ENCODE peak calls at places on chromosomes 2 and 18, in nine cellular contexts. One of them, this sample, is unnamed.

GRCh38 chr2:128633501-128633900 is 314.8 kb upstream of the HS6ST1 start:
- DNase-seq in mesothelial cell of epicardium: no peak
- DNase-seq in neural crest cell: no peak
- DNase-seq in fibroblast of pulmonary artery: peak; percentile 74
- DNase-seq in coronary artery: no peak
- DNase-seq in psoas muscle: no peak
- DNase-seq in nephron progenitor cell: no peak
- DNase-seq in kidney epithelial cell: no peak
- DNase-seq in heart left ventricle: no peak
- DNase-seq in this sample: no peak

GRCh38 chr18:26190506-26190905 is 35.7 kb upstream of the TAF4B start:
- DNase-seq in fibroblast of pulmonary artery: no peak
- DNase-seq in kidney epithelial cell: no peak
- DNase-seq in mesothelial cell of epicardium: no peak
- DNase-seq in heart left ventricle: no peak
- DNase-seq in psoas muscle: no peak
- DNase-seq in nephron progenitor cell: no peak
- DNase-seq in neural crest cell: no peak
- DNase-seq in coronary artery: no peak
- DNase-seq in this sample: peak; percentile 32

GRCh38 chr2:207133862-207134519 is 31.8 kb downstream of the KLF7 start:
- DNase-seq in coronary artery: peak; percentile 89
- DNase-seq in nephron progenitor cell: no peak
- DNase-seq in fibroblast of pulmonary artery: peak; percentile 98
- DNase-seq in kidney epithelial cell: peak; percentile 92
- DNase-seq in psoas muscle: peak; percentile 81
- DNase-seq in mesothelial cell of epicardium: no peak
- DNase-seq in heart left ventricle: peak; percentile 91
- DNase-seq in neural crest cell: no peak
- DNase-seq in this sample: no peak

GRCh38 chr2:68465081-68465916 is 1.8 kb downstream of the FBXO48 start:
- DNase-seq in coronary artery: no peak
- DNase-seq in heart left ventricle: no peak
- DNase-seq in neural crest cell: no peak
- DNase-seq in fibroblast of pulmonary artery: no peak
- DNase-seq in kidney epithelial cell: no peak
- DNase-seq in mesothelial cell of epicardium: no peak
- DNase-seq in psoas muscle: no peak
- DNase-seq in nephron progenitor cell: no peak
- DNase-seq in this sample: no peak

GRCh38 chr2:102910724-102911123 is 148.9 kb downstream of the TMEM182 start:
- DNase-seq in heart left ventricle: no peak
- DNase-seq in neural crest cell: no peak
- DNase-seq in mesothelial cell of epicardium: no peak
- DNase-seq in kidney epithelial cell: no peak
- DNase-seq in fibroblast of pulmonary artery: no peak
- DNase-seq in coronary artery: no peak
- DNase-seq in psoas muscle: no peak
- DNase-seq in nephron progenitor cell: no peak
- DNase-seq in this sample: no peak

GRCh38 chr18:67600181-67600631 is 83.7 kb upstream of the DSEL start:
- DNase-seq in heart left ventricle: no peak
- DNase-seq in neural crest cell: no peak
- DNase-seq in psoas muscle: no peak
- DNase-seq in nephron progenitor cell: peak; percentile 2
- DNase-seq in mesothelial cell of epicardium: no peak
- DNase-seq in fibroblast of pulmonary artery: peak; percentile 58
- DNase-seq in coronary artery: no peak
- DNase-seq in kidney epithelial cell: peak; percentile 93
- DNase-seq in this sample: no peak

GRCh38 chr18:9549405-9549804 is 65.0 kb downstream of the PPP4R1 start:
- DNase-seq in heart left ventricle: no peak
- DNase-seq in nephron progenitor cell: no peak
- DNase-seq in fibroblast of pulmonary artery: no peak
- DNase-seq in kidney epithelial cell: no peak
- DNase-seq in psoas muscle: no peak
- DNase-seq in coronary artery: no peak
- DNase-seq in neural crest cell: no peak
- DNase-seq in mesothelial cell of epicardium: no peak
- DNase-seq in this sample: no peak

GRCh38 chr2:12607971-12608370 is 108.8 kb upstream of the TRIB2 start:
- DNase-seq in mesothelial cell of epicardium: no peak
- DNase-seq in nephron progenitor cell: no peak
- DNase-seq in psoas muscle: no peak
- DNase-seq in fibroblast of pulmonary artery: no peak
- DNase-seq in heart left ventricle: no peak
- DNase-seq in coronary artery: no peak
- DNase-seq in kidney epithelial cell: peak; percentile 64
- DNase-seq in neural crest cell: no peak
- DNase-seq in this sample: no peak

GRCh38 chr18:56650944-56651770 is at the start of gene WDR7:
- DNase-seq in psoas muscle: peak; percentile 98
- DNase-seq in coronary artery: peak; percentile 99
- DNase-seq in neural crest cell: peak; percentile 90
- DNase-seq in kidney epithelial cell: peak; percentile 98
- DNase-seq in heart left ventricle: peak; percentile 98
- DNase-seq in fibroblast of pulmonary artery: peak; percentile 99
- DNase-seq in nephron progenitor cell: peak; percentile 96
- DNase-seq in mesothelial cell of epicardium: peak; percentile 88
- DNase-seq in this sample: peak; percentile 83

GRCh38 chr2:67268806-67269205 is 128.3 kb upstream of the ETAA1 start:
- DNase-seq in neural crest cell: no peak
- DNase-seq in heart left ventricle: no peak
- DNase-seq in psoas muscle: no peak
- DNase-seq in coronary artery: no peak
- DNase-seq in kidney epithelial cell: no peak
- DNase-seq in nephron progenitor cell: no peak
- DNase-seq in fibroblast of pulmonary artery: no peak
- DNase-seq in mesothelial cell of epicardium: no peak
- DNase-seq in this sample: no peak

GRCh38 chr2:212709287-212709686 is 170.7 kb upstream of the ERBB4 start:
- DNase-seq in coronary artery: no peak
- DNase-seq in nephron progenitor cell: no peak
- DNase-seq in heart left ventricle: no peak
- DNase-seq in psoas muscle: no peak
- DNase-seq in kidney epithelial cell: peak; percentile 67
- DNase-seq in neural crest cell: no peak
- DNase-seq in mesothelial cell of epicardium: no peak
- DNase-seq in fibroblast of pulmonary artery: no peak
- DNase-seq in this sample: no peak

GRCh38 chr18:75827781-75828274 is 400.3 kb upstream of the SMIM21 start:
- DNase-seq in heart left ventricle: no peak
- DNase-seq in psoas muscle: no peak
- DNase-seq in nephron progenitor cell: no peak
- DNase-seq in kidney epithelial cell: no peak
- DNase-seq in fibroblast of pulmonary artery: no peak
- DNase-seq in neural crest cell: no peak
- DNase-seq in mesothelial cell of epicardium: no peak
- DNase-seq in coronary artery: no peak
- DNase-seq in this sample: no peak

DNA sequence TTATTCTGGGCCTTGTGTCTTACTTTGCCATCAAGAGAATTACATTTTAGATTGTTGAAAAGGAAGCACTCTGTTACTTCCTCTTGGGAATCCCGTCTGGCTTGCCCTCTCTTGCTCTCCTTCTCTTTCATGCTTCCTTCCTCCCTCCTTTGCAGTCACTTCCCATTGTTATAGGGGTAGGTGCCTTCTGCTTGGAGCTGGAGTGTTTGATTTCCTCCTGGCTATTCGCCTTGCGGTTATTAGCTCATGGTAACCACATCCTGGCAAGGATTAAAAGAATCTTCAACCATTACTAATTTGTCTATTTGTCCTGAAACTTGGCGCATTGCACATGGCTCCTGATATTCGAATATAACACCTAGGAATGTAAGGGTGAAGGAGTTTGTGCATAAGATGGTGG is 115.0 kb downstream of the CERS6 start:
- DNase-seq in nephron progenitor cell: no peak
- DNase-seq in psoas muscle: no peak
- DNase-seq in kidney epithelial cell: no peak
- DNase-seq in neural crest cell: no peak
- DNase-seq in mesothelial cell of epicardium: no peak
- DNase-seq in fibroblast of pulmonary artery: peak; percentile 15
- DNase-seq in heart left ventricle: no peak
- DNase-seq in coronary artery: no peak
- DNase-seq in this sample: no peak
- TF ChIP-seq CTCF in nephron progenitor cell: no peak
- TF ChIP-seq CTCF in psoas muscle: no peak
- TF ChIP-seq CTCF in kidney epithelial cell: no peak
- TF ChIP-seq CTCF in neural crest cell: no peak
- TF ChIP-seq CTCF in mesothelial cell of epicardium: no peak
- TF ChIP-seq CTCF in fibroblast of pulmonary artery: no peak
- TF ChIP-seq CTCF in heart left ventricle: no peak
- TF ChIP-seq CTCF in coronary artery: no peak
- TF ChIP-seq CTCF in this sample: no peak

GRCh38 chr2:237702439-237703397 is 75.3 kb downstream of the LRRFIP1 start:
- DNase-seq in mesothelial cell of epicardium: no peak
- DNase-seq in neural crest cell: no peak
- DNase-seq in heart left ventricle: peak; percentile 61
- DNase-seq in fibroblast of pulmonary artery: peak; percentile 78
- DNase-seq in coronary artery: no peak
- DNase-seq in kidney epithelial cell: no peak
- DNase-seq in psoas muscle: peak; percentile 67
- DNase-seq in nephron progenitor cell: peak; percentile 37
- DNase-seq in this sample: no peak
- TF ChIP-seq CTCF in mesothelial cell of epicardium: no peak
- TF ChIP-seq CTCF in neural crest cell: no peak
- TF ChIP-seq CTCF in heart left ventricle: no peak
- TF ChIP-seq CTCF in fibroblast of pulmonary artery: peak; percentile 11
- TF ChIP-seq CTCF in coronary artery: no peak
- TF ChIP-seq CTCF in kidney epithelial cell: no peak
- TF ChIP-seq CTCF in psoas muscle: no peak
- TF ChIP-seq CTCF in nephron progenitor cell: no peak
- TF ChIP-seq CTCF in this sample: no peak

DNA sequence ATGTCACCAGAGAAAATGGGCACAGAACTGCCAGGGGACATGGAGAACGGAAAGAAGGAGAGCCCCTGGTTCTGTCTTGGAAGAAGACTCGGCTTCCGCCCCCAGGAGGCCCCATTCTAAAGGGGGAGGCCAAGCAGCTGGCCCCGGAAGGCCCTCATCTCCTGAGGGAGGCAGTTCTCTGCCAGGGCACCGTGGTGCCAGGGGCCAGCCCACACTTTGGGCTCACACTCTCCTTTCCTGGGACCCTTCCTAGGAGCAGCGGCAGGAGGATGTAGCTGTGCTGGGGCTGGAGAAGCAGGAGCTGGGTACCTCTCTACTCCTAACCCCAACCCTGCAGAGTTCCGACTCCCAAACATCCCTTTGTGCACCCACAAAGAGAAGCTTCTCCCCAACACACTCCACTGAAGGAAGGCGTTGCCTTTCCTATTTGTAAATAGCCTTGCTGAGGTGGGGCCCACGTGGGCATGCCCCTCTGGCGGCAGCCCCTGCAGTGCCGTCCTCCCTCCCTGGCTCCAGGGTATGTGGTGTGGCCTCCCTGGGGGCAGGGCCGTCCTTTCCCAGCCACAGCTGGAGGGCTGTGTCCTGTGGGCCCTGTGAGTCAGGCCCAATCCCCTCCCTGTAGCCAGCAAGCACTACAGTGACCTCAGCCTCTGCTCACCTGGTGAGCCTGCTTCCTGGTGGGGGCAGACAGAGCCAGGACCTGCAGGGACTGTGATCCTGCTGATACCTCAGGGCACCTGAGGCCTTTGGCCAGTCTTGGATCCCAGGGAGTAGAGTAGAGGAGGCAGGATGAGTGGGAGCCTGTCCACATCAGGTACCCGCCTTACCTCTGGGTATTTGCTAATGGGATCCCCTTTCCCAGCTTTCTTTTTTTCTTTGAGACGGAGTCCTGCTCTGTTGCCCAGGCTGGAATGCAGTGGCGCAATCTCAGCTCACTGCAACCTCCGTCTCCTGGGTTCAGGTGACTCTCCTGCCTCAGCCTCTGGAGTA is 26.6 kb downstream of the ZFP36L2 start:
- DNase-seq in kidney epithelial cell: no peak
- DNase-seq in heart left ventricle: no peak
- DNase-seq in psoas muscle: no peak
- DNase-seq in neural crest cell: no peak
- DNase-seq in nephron progenitor cell: no peak
- DNase-seq in coronary artery: no peak
- DNase-seq in fibroblast of pulmonary artery: no peak
- DNase-seq in mesothelial cell of epicardium: no peak
- DNase-seq in this sample: no peak
- TF ChIP-seq CTCF in kidney epithelial cell: no peak
- TF ChIP-seq CTCF in heart left ventricle: no peak
- TF ChIP-seq CTCF in psoas muscle: no peak
- TF ChIP-seq CTCF in neural crest cell: no peak
- TF ChIP-seq CTCF in nephron progenitor cell: no peak
- TF ChIP-seq CTCF in coronary artery: no peak
- TF ChIP-seq CTCF in fibroblast of pulmonary artery: no peak
- TF ChIP-seq CTCF in mesothelial cell of epicardium: no peak
- TF ChIP-seq CTCF in this sample: no peak

GRCh38 chr2:54256091-54256694 is at the start of gene TSPYL6:
- DNase-seq in coronary artery: no peak
- DNase-seq in mesothelial cell of epicardium: no peak
- DNase-seq in fibroblast of pulmonary artery: no peak
- DNase-seq in nephron progenitor cell: no peak
- DNase-seq in heart left ventricle: no peak
- DNase-seq in kidney epithelial cell: no peak
- DNase-seq in psoas muscle: no peak
- DNase-seq in neural crest cell: no peak
- DNase-seq in this sample: no peak

GRCh38 chr2:54255230-54256090 is 569 bp downstream of the TSPYL6 start:
- DNase-seq in neural crest cell: no peak
- DNase-seq in nephron progenitor cell: no peak
- DNase-seq in psoas muscle: no peak
- DNase-seq in heart left ventricle: no peak
- DNase-seq in kidney epithelial cell: no peak
- DNase-seq in fibroblast of pulmonary artery: no peak
- DNase-seq in mesothelial cell of epicardium: no peak
- DNase-seq in coronary artery: no peak
- DNase-seq in this sample: no peak

GRCh38 chr2:54258171-54258570 is 2.1 kb upstream of the TSPYL6 start:
- DNase-seq in mesothelial cell of epicardium: no peak
- DNase-seq in neural crest cell: no peak
- DNase-seq in nephron progenitor cell: no peak
- DNase-seq in kidney epithelial cell: no peak
- DNase-seq in psoas muscle: no peak
- DNase-seq in fibroblast of pulmonary artery: peak; percentile 57
- DNase-seq in heart left ventricle: no peak
- DNase-seq in coronary artery: no peak
- DNase-seq in this sample: no peak

GRCh38 chr2:54249629-54250028 is 6.4 kb downstream of the TSPYL6 start:
- DNase-seq in kidney epithelial cell: no peak
- DNase-seq in nephron progenitor cell: no peak
- DNase-seq in fibroblast of pulmonary artery: no peak
- DNase-seq in psoas muscle: no peak
- DNase-seq in heart left ventricle: no peak
- DNase-seq in neural crest cell: no peak
- DNase-seq in coronary artery: no peak
- DNase-seq in mesothelial cell of epicardium: no peak
- DNase-seq in this sample: no peak

DNA sequence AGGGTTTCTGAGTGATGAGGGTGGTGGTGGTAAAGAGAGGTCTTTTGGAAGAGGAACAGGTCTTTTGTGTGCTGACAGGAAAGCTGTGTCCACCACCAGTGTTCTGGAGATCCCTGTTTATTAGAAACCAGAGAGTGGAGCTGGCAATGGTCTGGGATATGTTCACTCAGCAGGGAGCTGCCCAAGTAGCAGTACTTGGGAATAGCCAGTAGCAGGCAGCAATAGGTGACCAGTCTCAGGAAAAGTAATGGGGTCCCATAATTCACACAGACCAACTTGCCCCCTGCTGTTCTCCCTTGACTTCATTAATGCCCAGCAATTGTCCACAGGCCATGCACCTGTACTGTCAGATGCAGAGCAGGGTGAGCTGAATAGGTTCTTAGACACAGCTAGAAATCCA is 1.8 kb downstream of the TSPYL6 start:
- DNase-seq in neural crest cell: no peak
- DNase-seq in coronary artery: no peak
- DNase-seq in kidney epithelial cell: no peak
- DNase-seq in nephron progenitor cell: no peak
- DNase-seq in fibroblast of pulmonary artery: no peak
- DNase-seq in heart left ventricle: no peak
- DNase-seq in mesothelial cell of epicardium: no peak
- DNase-seq in psoas muscle: no peak
- DNase-seq in this sample: no peak
- TF ChIP-seq CTCF in neural crest cell: no peak
- TF ChIP-seq CTCF in coronary artery: no peak
- TF ChIP-seq CTCF in kidney epithelial cell: no peak
- TF ChIP-seq CTCF in nephron progenitor cell: no peak
- TF ChIP-seq CTCF in fibroblast of pulmonary artery: peak; percentile 11
- TF ChIP-seq CTCF in heart left ventricle: no peak
- TF ChIP-seq CTCF in mesothelial cell of epicardium: no peak
- TF ChIP-seq CTCF in psoas muscle: no peak
- TF ChIP-seq CTCF in this sample: no peak